ENCODE peak calls at places on chromosomes 13 and 19, in six cellular contexts. O, I, U, Y, Q and D are unnamed samples.

GRCh38 chr19:41409288-41409687 is 11.7 kb downstream of the BCKDHA start:
- DNase-seq in Y (no peak), U (peak; percentile 83), I (no peak), Q (peak; percentile 21), O (peak; percentile 20), D (no peak)

GRCh38 chr19:2291185-2291751 is 9.3 kb upstream of the PEAK3 start:
- DNase-seq in U (no peak), O (no peak), Q (peak; percentile 49), I (no peak), Y (no peak), D (no peak)

GRCh38 chr13:24693862-24694471 is 13.8 kb downstream of the ATP12A start:
- DNase-seq in Q (peak; percentile 63), Y (peak; percentile 70), O (peak; percentile 60), I (peak; percentile 32), U (peak; percentile 78), D (peak; percentile 3)

GRCh38 chr19:35975608-35976214 is 19.3 kb upstream of the SDHAF1 start:
- DNase-seq in O (peak; percentile 22), Y (no peak), I (no peak), U (peak; percentile 18), Q (peak; percentile 43), D (no peak)

GRCh38 chr19:39398297-39398864 is 7.2 kb downstream of the MED29 start:
- DNase-seq in I (peak; percentile 64), Y (peak; percentile 78), O (peak; percentile 96), Q (peak; percentile 96), U (peak; percentile 42), D (peak; percentile 83)

GRCh38 chr13:107819071-107819470 is 396.3 kb downstream of the LIG4 start:
- DNase-seq in I (no peak), U (peak; percentile 82), Q (no peak), Y (no peak), O (no peak), D (no peak)

GRCh38 chr13:45626731-45627374 is 11.3 kb upstream of the ERICH6B start:
- DNase-seq in U (peak; percentile 42), O (peak; percentile 17), I (no peak), Q (peak; percentile 26), Y (no peak), D (no peak)

GRCh38 chr13:68025604-68026003 is 795.5 kb upstream of the PCDH9 start:
- DNase-seq in U (no peak), O (no peak), Q (no peak), I (no peak), Y (no peak), D (no peak)

GRCh38 chr19:37467608-37468090 is 405 bp upstream of the ZNF569 start:
- DNase-seq in Q (no peak), I (no peak), U (no peak), Y (no peak), O (no peak), D (no peak)

GRCh38 chr13:107962209-107962608 is 253.1 kb downstream of the LIG4 start:
- DNase-seq in Y (no peak), U (no peak), I (no peak), O (no peak), Q (no peak), D (no peak)

GRCh38 chr19:4088975-4089374 is 22.3 kb upstream of the ZBTB7A start:
- DNase-seq in Y (peak; percentile 71), I (no peak), O (no peak), U (no peak), Q (no peak), D (no peak)

GRCh38 chr13:89869312-89869711 is 1478.2 kb upstream of the MIR17HG start:
- DNase-seq in Y (no peak), U (no peak), O (no peak), I (no peak), Q (no peak), D (no peak)

GRCh38 chr13:33281951-33282595 is 3.5 kb downstream of the STARD13 start:
- DNase-seq in Q (peak; percentile 86), O (peak; percentile 91), Y (no peak), U (peak; percentile 76), I (no peak), D (peak; percentile 62)

GRCh38 chr19:5253403-5254110 is 87.1 kb downstream of the PTPRS start:
- DNase-seq in Q (peak; percentile 49), Y (no peak), I (no peak), O (peak; percentile 40), U (no peak), D (peak; percentile 43)

GRCh38 chr13:102097708-102098107 is 304.1 kb downstream of the FGF14 start:
- DNase-seq in O (no peak), U (no peak), I (no peak), Q (no peak), Y (no peak), D (no peak)

GRCh38 chr19:53123400-53123799 is 9.3 kb downstream of the ZNF415 start:
- DNase-seq in O (no peak), Y (no peak), I (no peak), Q (no peak), U (no peak), D (no peak)

GRCh38 chr13:77696006-77696862 is 1.3 kb upstream of the SLAIN1 start:
- DNase-seq in I (no peak), Y (peak; percentile 29), O (no peak), U (peak; percentile 47), Q (peak; percentile 1), D (no peak)

GRCh38 chr19:31392514-31392913 is 43.3 kb upstream of the TSHZ3 start:
- DNase-seq in Y (no peak), I (no peak), Q (peak; percentile 18), O (peak; percentile 36), U (no peak), D (no peak)

GRCh38 chr19:750640-751423 is at the start of gene MISP:
- DNase-seq in U (peak; percentile 84), Y (no peak), O (no peak), Q (no peak), I (no peak), D (no peak)

GRCh38 chr19:13095393-13095784 is 7.3 kb downstream of the LYL1 start:
- DNase-seq in U (no peak), Q (no peak), I (no peak), O (no peak), Y (no peak), D (no peak)

GRCh38 chr13:27921961-27922910 is 2.4 kb downstream of the PDX1 start:
- DNase-seq in U (no peak), Y (no peak), O (no peak), I (no peak), Q (no peak), D (no peak)

GRCh38 chr19:6232567-6232966 is 47.2 kb downstream of the MLLT1 start:
- DNase-seq in I (no peak), Y (no peak), O (peak; percentile 93), Q (peak; percentile 84), U (peak; percentile 67), D (peak; percentile 60)

GRCh38 chr19:29376855-29377354 is 148.9 kb upstream of the VSTM2B start:
- DNase-seq in Q (no peak), Y (no peak), U (no peak), I (no peak), O (no peak), D (no peak)

GRCh38 chr19:17327654-17328516 is 6.8 kb downstream of the ANO8 start:
- DNase-seq in Y (peak; percentile 61), O (no peak), Q (no peak), U (no peak), I (no peak), D (no peak)

GRCh38 chr19:35462476-35462953 is 14.5 kb downstream of the FFAR2 start:
- DNase-seq in Y (peak; percentile 86), U (no peak), Q (no peak), I (no peak), O (no peak), D (no peak)

GRCh38 chr13:112161441-112162301 is 94.7 kb downstream of the SOX1 start:
- DNase-seq in Q (no peak), O (no peak), Y (no peak), U (no peak), I (no peak), D (no peak)

GRCh38 chr13:28626266-28626665 is 32.7 kb upstream of the POMP start:
- DNase-seq in O (no peak), I (no peak), Q (no peak), Y (no peak), U (no peak), D (no peak)

GRCh38 chr19:42198676-42199439 is 18.6 kb downstream of the DEDD2 start:
- DNase-seq in Y (peak; percentile 92), U (no peak), O (no peak), Q (no peak), I (no peak), D (no peak)

GRCh38 chr13:47555235-47555634 is 445.8 kb downstream of the SUCLA2 start:
- DNase-seq in O (no peak), U (peak; percentile 77), I (no peak), Q (no peak), Y (no peak), D (no peak)

GRCh38 chr13:51728972-51729371 is 75.0 kb downstream of the DHRS12 start:
- DNase-seq in U (peak; percentile 2), Q (peak; percentile 74), O (peak; percentile 94), I (no peak), Y (no peak), D (no peak)

GRCh38 chr19:31141301-31141700 is 207.9 kb downstream of the TSHZ3 start:
- DNase-seq in I (no peak), U (no peak), O (no peak), Q (no peak), Y (no peak), D (no peak)

GRCh38 chr13:57629391-57629804 is 2.1 kb upstream of the PCDH17 start:
- DNase-seq in O (no peak), Q (peak; percentile 4), I (no peak), Y (no peak), U (no peak), D (no peak)

GRCh38 chr13:100645382-100645781 is 29.2 kb downstream of the TMTC4 start:
- DNase-seq in Q (no peak), Y (no peak), U (no peak), I (no peak), O (no peak), D (no peak)

GRCh38 chr19:53906211-53907192 is 2.6 kb upstream of the CACNG7 start:
- DNase-seq in O (peak; percentile 10), I (peak; percentile 54), U (peak; percentile 39), Y (peak; percentile 45), Q (peak; percentile 67), D (no peak)

GRCh38 chr19:44884566-44884965 is 6.5 kb upstream of the TOMM40 start:
- DNase-seq in Y (no peak), I (no peak), O (no peak), U (no peak), Q (no peak), D (no peak)